ENCODE peak calls at places on chromosomes 3 and 15, in seven cellular contexts. C is memory B cell; O is frontal cortex; W is activated CD8-positive, alpha-beta memory T cell treated with anti-CD3 and anti-CD28 coated beads, Interleukin-2, amount 10 ng/mL, durations not matched to agents 7 days and 5 days; X is HT1080; N is right cardiac atrium; L is activated naive CD8-positive, alpha-beta T cell treated with anti-CD3 and anti-CD28 coated beads for 36 hours. B is an unnamed sample.

GRCh38 chr15:88465633-88466219 is 1.5 kb downstream of the MRPL46 start:
- DNase-seq in X (peak; percentile 72), L (no peak), N (no peak), O (no peak), W (peak; percentile 41), C (no peak), B (peak; percentile 43)

GRCh38 chr15:74383695-74384565 is 16.5 kb upstream of the CYP11A1 start:
- DNase-seq in L (peak; percentile 81), X (peak; percentile 84), N (no peak), C (peak; percentile 72), O (no peak), W (peak; percentile 75), B (no peak)

GRCh38 chr15:56082263-56082761 is 88.9 kb upstream of the NEDD4 start:
- DNase-seq in L (no peak), N (no peak), X (no peak), W (no peak), O (no peak), C (no peak), B (peak; percentile 10)

GRCh38 chr15:34038404-34039179 is 412 bp downstream of the AVEN start:
- DNase-seq in X (peak; percentile 74), W (peak; percentile 77), C (peak; percentile 77), O (peak; percentile 86), N (peak; percentile 92), L (peak; percentile 78), B (peak; percentile 68)

GRCh38 chr3:150830094-150830681 is 67.2 kb upstream of the SIAH2 start:
- DNase-seq in C (no peak), L (no peak), N (no peak), O (no peak), X (peak; percentile 33), W (no peak), B (peak; percentile 50)

GRCh38 chr15:83559310-83559966 is 94.5 kb upstream of the ADAMTSL3 start:
- DNase-seq in C (peak; percentile 31), X (peak; percentile 57), W (peak; percentile 61), N (peak; percentile 54), L (peak; percentile 31), O (peak; percentile 24), B (peak; percentile 77)

GRCh38 chr3:125062904-125063618 is 7.3 kb upstream of the HEG1 start:
- DNase-seq in X (peak; percentile 97), O (no peak), C (no peak), W (no peak), L (no peak), N (no peak), B (peak; percentile 99)

GRCh38 chr15:28983432-28984311 is 97.9 kb downstream of the APBA2 start:
- DNase-seq in W (no peak), X (no peak), C (no peak), O (no peak), L (no peak), N (no peak), B (peak; percentile 10)

GRCh38 chr3:67083277-67083676 is 85.2 kb downstream of the KBTBD8 start:
- DNase-seq in W (peak; percentile 80), N (no peak), X (peak; percentile 97), O (no peak), C (no peak), L (peak; percentile 46), B (no peak)

GRCh38 chr15:51089699-51090098 is 5.0 kb downstream of the TNFAIP8L3 start:
- DNase-seq in N (no peak), C (no peak), O (no peak), X (peak; percentile 23), L (no peak), W (no peak), B (no peak)

GRCh38 chr3:173733029-173733652 is 335.6 kb downstream of the NLGN1 start:
- DNase-seq in O (no peak), W (no peak), L (no peak), N (no peak), X (peak; percentile 47), C (no peak), B (peak; percentile 18)

B was measured in T47D.